ENCODE peak calls at places on chromosomes 11 and 22, in eight cellular contexts. E is endothelial cell of umbilical vein, O is small intestine, L is HCT116, K is upper lobe of right lung, C is neural progenitor cell, Z is cardiac muscle cell, V is RWPE2. X is an unnamed sample.

GRCh38 chr22:40180403-40180802 is 2.7 kb downstream of the TNRC6B start:
- DNase-seq in E (no peak), O (no peak), L (no peak), K (no peak), C (no peak), Z (no peak), V (no peak), X (no peak)

GRCh38 chr11:85132839-85133238 is 494.3 kb downstream of the DLG2 start:
- DNase-seq in E (no peak), O (no peak), L (no peak), K (no peak), C (peak), Z (peak), V (no peak), X (no peak)

GRCh38 chr11:35324981-35325380 is 94.4 kb downstream of the SLC1A2 start:
- DNase-seq in E (no peak), O (no peak), L (no peak), K (no peak), C (no peak), Z (no peak), V (no peak), X (no peak)

GRCh38 chr22:30474683-30475424 is 3.0 kb upstream of the SEC14L3 start:
- DNase-seq in E (no peak), O (peak), L (no peak), K (no peak), C (no peak), Z (no peak), V (no peak), X (no peak)

GRCh38 chr11:19956228-19956627 is 204.0 kb downstream of the DBX1 start:
- DNase-seq in E (no peak), O (no peak), L (no peak), K (no peak), C (no peak), Z (no peak), V (no peak), X (no peak)

GRCh38 chr11:102983491-102983890 is 28.0 kb upstream of the MMP13 start:
- DNase-seq in E (no peak), O (no peak), L (no peak), K (no peak), C (no peak), Z (no peak), V (no peak), X (no peak)

GRCh38 chr11:2778630-2779498 is 79.1 kb upstream of the KCNQ1OT1 start:
- DNase-seq in E (peak), O (peak), L (no peak), K (peak), C (no peak), Z (peak), V (peak), X (peak)

GRCh38 chr11:83294208-83294607 is 8.0 kb upstream of the CCDC90B start:
- DNase-seq in E (no peak), O (no peak), L (no peak), K (no peak), C (no peak), Z (peak), V (no peak), X (no peak)

GRCh38 chr11:118883004-118883367 is 706 bp upstream of the CXCR5 start:
- DNase-seq in E (no peak), O (no peak), L (no peak), K (no peak), C (no peak), Z (no peak), V (no peak), X (no peak)

GRCh38 chr11:63839508-63840355 is 822 bp downstream of the MARK2 start:
- DNase-seq in E (peak), O (peak), L (no peak), K (peak), C (peak), Z (peak), V (no peak), X (no peak)

GRCh38 chr11:60511393-60511792 is 3.8 kb upstream of the MS4A13 start:
- DNase-seq in E (no peak), O (no peak), L (no peak), K (no peak), C (no peak), Z (no peak), V (no peak), X (no peak)

GRCh38 chr11:11813288-11813962 is 28.3 kb upstream of the USP47 start:
- DNase-seq in E (peak), O (peak), L (peak), K (no peak), C (no peak), Z (no peak), V (no peak), X (peak)

GRCh38 chr11:96798445-96798844 is 408.6 kb downstream of the JRKL start:
- DNase-seq in E (no peak), O (no peak), L (no peak), K (no peak), C (no peak), Z (peak), V (no peak), X (no peak)

GRCh38 chr11:43899094-43899493 is 18.5 kb downstream of the ALKBH3 start:
- DNase-seq in E (no peak), O (no peak), L (no peak), K (no peak), C (no peak), Z (no peak), V (no peak), X (no peak)

GRCh38 chr11:119196833-119197483 is 9.2 kb upstream of the CBL start:
- DNase-seq in E (peak), O (peak), L (peak), K (peak), C (peak), Z (peak), V (no peak), X (no peak)

GRCh38 chr11:130209128-130209932 is 49.7 kb downstream of the ST14 start:
- DNase-seq in E (no peak), O (no peak), L (no peak), K (peak), C (no peak), Z (no peak), V (peak), X (no peak)

GRCh38 chr22:49960159-49960966 is at the start of gene PIM3:
- DNase-seq in E (peak), O (peak), L (peak), K (peak), C (peak), Z (peak), V (no peak), X (peak)

GRCh38 chr11:92962444-92962843 is 7.0 kb upstream of the MTNR1B start:
- DNase-seq in E (no peak), O (no peak), L (no peak), K (no peak), C (no peak), Z (no peak), V (no peak), X (no peak)

GRCh38 chr11:10108901-10109665 is 184.9 kb downstream of the SBF2 start:
- DNase-seq in E (peak), O (no peak), L (no peak), K (no peak), C (no peak), Z (no peak), V (no peak), X (no peak)

GRCh38 chr11:64605656-64606585 is 14.9 kb downstream of the SLC22A12 start:
- DNase-seq in E (no peak), O (no peak), L (no peak), K (no peak), C (no peak), Z (no peak), V (no peak), X (no peak)

GRCh38 chr11:18416459-18416858 is 4.3 kb downstream of the LDHC start:
- DNase-seq in E (no peak), O (no peak), L (no peak), K (no peak), C (no peak), Z (no peak), V (no peak), X (no peak)

GRCh38 chr11:76185511-76185910 is 20.8 kb downstream of the WNT11 start:
- DNase-seq in E (no peak), O (no peak), L (no peak), K (no peak), C (no peak), Z (no peak), V (no peak), X (no peak)

GRCh38 chr11:62857541-62857982 is 18.2 kb upstream of the WDR74 start:
- DNase-seq in E (no peak), O (no peak), L (no peak), K (no peak), C (no peak), Z (no peak), V (no peak), X (no peak)

GRCh38 chr11:104663190-104664140 is 234.8 kb downstream of the CASP12 start:
- DNase-seq in E (no peak), O (no peak), L (no peak), K (no peak), C (no peak), Z (no peak), V (no peak), X (no peak)

GRCh38 chr11:40054631-40055030 is 1404.8 kb downstream of the LRRC4C start:
- DNase-seq in E (no peak), O (no peak), L (no peak), K (no peak), C (no peak), Z (no peak), V (no peak), X (no peak)

GRCh38 chr11:81331611-81332205 is 1402.0 kb downstream of the FAM181B start:
- DNase-seq in E (no peak), O (no peak), L (no peak), K (no peak), C (no peak), Z (no peak), V (no peak), X (no peak)

GRCh38 chr11:10323793-10324170 is 18.9 kb downstream of the ADM start:
- DNase-seq in E (peak), O (no peak), L (no peak), K (no peak), C (no peak), Z (no peak), V (no peak), X (no peak)

GRCh38 chr11:45450189-45450588 is 164.0 kb upstream of the SYT13 start:
- DNase-seq in E (no peak), O (no peak), L (no peak), K (no peak), C (no peak), Z (no peak), V (no peak), X (no peak)

GRCh38 chr11:122633219-122633829 is 22.2 kb upstream of the UBASH3B start:
- DNase-seq in E (peak), O (peak), L (no peak), K (no peak), C (peak), Z (peak), V (no peak), X (no peak)

GRCh38 chr11:65279713-65280459 is 18.1 kb downstream of the POLA2 start:
- DNase-seq in E (peak), O (peak), L (peak), K (no peak), C (no peak), Z (no peak), V (peak), X (peak)

GRCh38 chr11:36467913-36468312 is 42.2 kb downstream of the TRAF6 start:
- DNase-seq in E (no peak), O (no peak), L (no peak), K (no peak), C (no peak), Z (no peak), V (no peak), X (no peak)

GRCh38 chr11:101860694-101861371 is 54.0 kb upstream of the CEP126 start:
- DNase-seq in E (peak), O (peak), L (peak), K (peak), C (peak), Z (peak), V (no peak), X (no peak)

GRCh38 chr11:65625628-65626342 is 10.2 kb downstream of the PCNX3 start:
- DNase-seq in E (peak), O (peak), L (no peak), K (peak), C (peak), Z (peak), V (no peak), X (no peak)

GRCh38 chr11:35617687-35618496 is at the start of gene FJX1:
- DNase-seq in E (peak), O (peak), L (no peak), K (peak), C (peak), Z (peak), V (peak), X (no peak)

GRCh38 chr11:39174965-39175364 is 2284.5 kb downstream of the LRRC4C start:
- DNase-seq in E (no peak), O (no peak), L (no peak), K (no peak), C (no peak), Z (no peak), V (no peak), X (no peak)

GRCh38 chr11:82174610-82175009 is 559.1 kb downstream of the FAM181B start:
- DNase-seq in E (no peak), O (no peak), L (no peak), K (no peak), C (peak), Z (no peak), V (no peak), X (no peak)

GRCh38 chr11:118634435-118635236 is 27.2 kb downstream of the PHLDB1 start:
- DNase-seq in E (no peak), O (peak), L (no peak), K (peak), C (peak), Z (peak), V (no peak), X (no peak)

GRCh38 chr11:130418756-130419155 is 9.7 kb downstream of the ADAMTS8 start:
- DNase-seq in E (no peak), O (no peak), L (no peak), K (peak), C (no peak), Z (no peak), V (no peak), X (no peak)

GRCh38 chr11:78291754-78292108 is 103.0 kb downstream of the USP35 start:
- DNase-seq in E (no peak), O (no peak), L (no peak), K (no peak), C (no peak), Z (no peak), V (no peak), X (no peak)

DNA sequence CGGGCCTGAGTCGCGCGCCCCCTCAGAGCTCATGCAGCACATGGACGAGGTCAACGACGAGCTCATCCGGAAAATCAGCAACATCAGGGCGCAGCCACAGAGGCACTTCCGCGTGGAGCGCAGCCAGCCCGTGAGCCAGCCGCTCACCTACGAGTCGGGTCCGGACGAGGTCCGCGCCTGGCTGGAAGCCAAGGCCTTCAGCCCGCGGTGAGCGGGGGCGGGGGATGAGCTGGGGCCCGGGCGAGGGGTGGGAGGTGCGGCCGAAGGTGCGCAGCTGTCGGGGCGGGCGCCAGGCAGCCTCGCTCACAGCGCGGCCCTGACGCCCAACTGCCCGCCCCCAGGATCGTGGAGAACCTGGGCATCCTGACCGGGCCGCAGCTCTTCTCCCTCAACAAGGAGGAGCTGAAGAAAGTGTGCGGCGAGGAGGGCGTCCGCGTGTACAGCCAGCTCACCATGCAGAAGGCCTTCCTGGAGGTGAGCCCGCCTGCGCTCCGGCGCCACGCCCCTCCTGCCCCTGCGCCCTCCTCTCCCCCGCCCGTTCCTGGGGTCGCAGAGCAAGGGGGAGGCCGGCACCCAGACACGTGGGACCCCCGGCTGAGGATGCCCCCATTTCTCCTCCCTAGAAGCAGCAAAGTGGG is 20.4 kb downstream of the EPS8L2 start:
- DNase-seq in E (no peak), O (peak), L (no peak), K (peak), C (peak), Z (peak), V (peak), X (no peak)
- H3K27ac ChIP-seq in E (no peak), O (peak), L (no peak), K (peak), C (no peak), Z (no peak), V (peak), X (peak)

GRCh38 chr11:87022254-87022653 is 15.5 kb upstream of the TMEM135 start:
- DNase-seq in E (no peak), O (no peak), L (no peak), K (no peak), C (no peak), Z (no peak), V (no peak), X (no peak)
- H3K4me3 ChIP-seq in E (no peak), O (no peak), L (no peak), K (no peak), C (no peak), Z (no peak), V (no peak), X (no peak)

DNA sequence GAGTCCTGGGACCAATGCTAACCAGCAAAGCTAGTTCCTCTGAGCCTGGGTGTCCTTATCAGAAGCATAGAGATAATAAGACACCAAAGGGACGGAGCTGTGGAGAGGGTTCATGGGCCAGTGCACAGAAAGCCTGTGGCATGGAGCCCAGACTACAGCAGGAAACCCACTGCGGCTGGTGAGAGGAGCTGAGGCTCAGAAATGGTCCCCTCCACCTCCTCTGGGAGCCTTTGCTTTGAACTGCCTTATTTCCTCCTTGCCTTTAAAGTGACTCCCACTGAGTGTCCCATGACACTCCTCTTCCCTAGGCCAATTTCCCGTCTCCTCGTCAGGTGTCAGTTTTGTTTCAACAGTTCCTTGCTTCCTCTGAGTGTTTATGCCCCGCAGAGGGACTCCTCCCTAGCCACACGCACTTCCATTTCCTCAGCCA is 9.4 kb downstream of the SLCO2B1 start:
- DNase-seq in E (peak), O (peak), L (no peak), K (no peak), C (no peak), Z (no peak), V (no peak), X (no peak)
- H3K27ac ChIP-seq in E (no peak), O (peak), L (no peak), K (peak), C (no peak), Z (no peak), V (no peak), X (no peak)

GRCh38 chr22:46081831-46082210 is 68.5 kb upstream of the PPARA start:
- DNase-seq in E (no peak), O (no peak), L (no peak), K (peak), C (peak), Z (no peak), V (no peak), X (no peak)

GRCh38 chr22:46079861-46080821 is 70.2 kb upstream of the PPARA start:
- DNase-seq in E (no peak), O (no peak), L (no peak), K (peak), C (no peak), Z (no peak), V (peak), X (peak)

GRCh38 chr22:46079093-46079860 is 71.0 kb upstream of the PPARA start:
- DNase-seq in E (no peak), O (no peak), L (no peak), K (peak), C (no peak), Z (no peak), V (peak), X (no peak)

GRCh38 chr22:46082633-46083032 is 67.7 kb upstream of the PPARA start:
- DNase-seq in E (no peak), O (no peak), L (no peak), K (no peak), C (no peak), Z (no peak), V (no peak), X (no peak)

DNA sequence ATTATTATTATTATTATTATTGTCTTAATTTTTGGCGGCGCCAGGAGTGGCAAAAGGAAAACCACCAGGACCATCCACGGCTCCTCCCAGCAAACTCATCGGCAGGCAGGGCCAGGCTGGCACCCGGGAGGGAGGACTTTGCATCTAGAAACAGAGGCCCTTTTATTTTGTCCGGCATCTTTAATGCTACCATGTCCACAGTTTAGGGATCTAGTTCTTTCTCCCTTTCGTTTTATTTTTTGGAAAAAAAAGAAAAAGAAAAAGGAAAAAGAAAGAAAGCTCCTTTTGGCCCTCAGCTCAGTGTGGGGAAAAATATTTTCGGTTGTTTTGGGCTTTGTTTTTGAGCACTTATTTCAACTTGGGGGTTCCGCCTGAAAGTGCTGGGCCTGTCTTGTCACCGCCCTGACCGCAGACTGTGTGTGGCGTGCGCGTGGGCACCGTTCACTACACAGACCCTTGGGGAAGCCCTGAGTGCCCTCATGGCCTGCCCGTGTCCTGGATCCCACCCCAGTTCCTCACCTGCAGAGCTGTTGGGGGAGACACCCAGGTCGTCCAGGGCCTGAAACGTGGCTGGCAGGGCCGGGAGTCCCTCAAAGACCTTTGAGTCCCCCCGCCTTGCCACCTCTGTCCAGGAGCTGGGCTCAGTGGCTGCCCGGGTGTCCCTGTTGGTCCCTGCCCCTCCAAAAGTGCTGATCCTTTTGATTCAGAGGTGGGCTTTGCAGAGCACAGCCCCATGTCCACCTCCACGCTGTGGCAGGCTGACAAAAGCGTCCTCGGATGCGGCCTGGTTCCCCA is 69.1 kb upstream of the PPARA start:
- DNase-seq in E (no peak), O (no peak), L (no peak), K (peak), C (no peak), Z (no peak), V (peak), X (no peak)
- H3K4me3 ChIP-seq in E (no peak), O (no peak), L (peak), K (peak), C (no peak), Z (no peak), V (peak), X (peak)